ENCODE peak calls at places on chromosomes 13 and 19, in nine cellular contexts. W is IMR-90; V is T-helper 2 cell treated with Interferon-gamma antibody and Interleukin-4, amounts not matched to agents 5 μg/mL and 100 μg/mL, for 36 hours; Y is midbrain; F is NCI-H1436; N is ACHN; R is naive thymus-derived CD4-positive, alpha-beta T cell; X is mucosa of descending colon; M is heart right ventricle. O is an unnamed sample.

GRCh38 chr19:23391239-23391638 is 4.0 kb downstream of the ZNF91 start:
- DNase-seq in W (no peak), V (no peak), Y (no peak), F (no peak), N (no peak), R (no peak), X (no peak), M (no peak), O (no peak)

GRCh38 chr13:50080158-50080855 is 65.1 kb downstream of the KCNRG start:
- DNase-seq in W (peak; percentile 52), V (peak; percentile 36), Y (peak; percentile 53), F (no peak), N (peak; percentile 53), R (peak; percentile 37), X (no peak), M (no peak), O (peak; percentile 42)

GRCh38 chr13:27170521-27171243 is 929 bp downstream of the USP12 start:
- DNase-seq in W (no peak), V (peak; percentile 33), Y (peak; percentile 21), F (no peak), N (peak; percentile 34), R (peak; percentile 62), X (peak; percentile 70), M (peak; percentile 38), O (no peak)

GRCh38 chr13:78875792-78876580 is 217.0 kb upstream of the OBI1 start:
- DNase-seq in W (no peak), V (no peak), Y (no peak), F (peak; percentile 2), N (no peak), R (no peak), X (peak; percentile 43), M (no peak), O (no peak)

GRCh38 chr13:77492982-77493381 is 42.5 kb upstream of the SCEL start:
- DNase-seq in W (no peak), V (no peak), Y (peak; percentile 29), F (peak; percentile 55), N (peak; percentile 36), R (no peak), X (no peak), M (no peak), O (peak; percentile 14)

GRCh38 chr13:74047925-74048324 is 86.3 kb downstream of the KLF12 start:
- DNase-seq in W (no peak), V (no peak), Y (no peak), F (no peak), N (no peak), R (no peak), X (no peak), M (no peak), O (no peak)

GRCh38 chr19:51799311-51799997 is 4.5 kb downstream of the FPR3 start:
- DNase-seq in W (peak; percentile 94), V (no peak), Y (peak; percentile 29), F (no peak), N (peak; percentile 29), R (no peak), X (peak; percentile 80), M (peak; percentile 90), O (peak; percentile 96)

GRCh38 chr13:97855570-97855970 is 97.9 kb upstream of the IPO5 start:
- DNase-seq in W (peak; percentile 86), V (peak; percentile 8), Y (peak; percentile 82), F (peak; percentile 75), N (peak; percentile 63), R (no peak), X (no peak), M (peak; percentile 60), O (peak; percentile 51)

GRCh38 chr19:750640-751423 is at the start of gene MISP:
- DNase-seq in W (no peak), V (no peak), Y (no peak), F (peak; percentile 79), N (no peak), R (no peak), X (peak; percentile 94), M (no peak), O (no peak)

GRCh38 chr13:98273824-98274786 is 97.0 kb upstream of the RNF113B start:
- DNase-seq in W (peak; percentile 40), V (no peak), Y (no peak), F (peak; percentile 67), N (no peak), R (no peak), X (no peak), M (no peak), O (no peak)

GRCh38 chr13:82597737-82598136 is 1284.5 kb downstream of the SLITRK1 start:
- DNase-seq in W (no peak), V (no peak), Y (no peak), F (no peak), N (no peak), R (no peak), X (no peak), M (no peak), O (no peak)

GRCh38 chr13:31885994-31886393 is 145.6 kb upstream of the FRY start:
- DNase-seq in W (peak; percentile 4), V (no peak), Y (no peak), F (no peak), N (no peak), R (no peak), X (no peak), M (peak; percentile 45), O (no peak)

GRCh38 chr13:95199896-95200295 is 101.4 kb downstream of the ABCC4 start:
- DNase-seq in W (no peak), V (no peak), Y (no peak), F (no peak), N (no peak), R (no peak), X (no peak), M (no peak), O (no peak)

GRCh38 chr19:16769385-16769784 is 49.7 kb downstream of the NWD1 start:
- DNase-seq in W (no peak), V (no peak), Y (no peak), F (no peak), N (no peak), R (no peak), X (no peak), M (no peak), O (no peak)

GRCh38 chr19:40621283-40621682 is 20.1 kb downstream of the LTBP4 start:
- DNase-seq in W (no peak), V (no peak), Y (no peak), F (no peak), N (no peak), R (no peak), X (no peak), M (no peak), O (no peak)

GRCh38 chr13:72970956-72971355 is 87.8 kb upstream of the KLF5 start:
- DNase-seq in W (peak; percentile 57), V (no peak), Y (no peak), F (no peak), N (peak; percentile 4), R (no peak), X (no peak), M (no peak), O (peak; percentile 59)

GRCh38 chr13:99315186-99315585 is 8.0 kb upstream of the GPR183 start:
- DNase-seq in W (no peak), V (no peak), Y (no peak), F (no peak), N (no peak), R (no peak), X (no peak), M (no peak), O (no peak)

GRCh38 chr13:110042253-110042652 is 255.9 kb upstream of the IRS2 start:
- DNase-seq in W (peak; percentile 54), V (no peak), Y (no peak), F (no peak), N (no peak), R (no peak), X (no peak), M (no peak), O (no peak)

GRCh38 chr19:19280561-19280960 is 7.5 kb upstream of the TM6SF2 start:
- DNase-seq in W (peak; percentile 5), V (no peak), Y (peak; percentile 13), F (no peak), N (no peak), R (no peak), X (no peak), M (no peak), O (no peak)

O was measured in brain microvascular endothelial cell.